ENCODE peak calls at places on chromosomes 13 and 19, in nine cellular contexts. O is pons; L is GM18507; Z is activated CD8-positive, alpha-beta T cell treated with anti-CD3 and anti-CD28 coated beads, Interleukin-2, amount 10 ng/mL, durations not matched to agents 7 days and 5 days; C is breast epithelium; S is activated CD4-positive, alpha-beta T cell treated with anti-CD3 and anti-CD28 coated beads, Interleukin-2, amount 10 ng/mL, durations not matched to agents 7 days and 5 days; E is cerebellar nuclear complex; K is brain pericyte; M is GM23248. Q is an unnamed sample.
A peak's percentile ranks its signal among the peaks of the same experiment; 100 is the strongest.

GRCh38 chr13:77290342-77290741 is 36.6 kb downstream of the MYCBP2 start:
- DNase-seq in O (no peak), L (no peak), Z (no peak), C (no peak), S (no peak), E (no peak), K (no peak), M (no peak), Q (no peak)

GRCh38 chr13:51148952-51149573 is 38.0 kb upstream of the C13orf42 start:
- DNase-seq in O (peak; percentile 81), L (no peak), Z (no peak), C (no peak), S (no peak), E (no peak), K (peak; percentile 32), M (peak; percentile 75), Q (no peak)

GRCh38 chr19:5953680-5954213 is 24.2 kb downstream of the RANBP3 start:
- DNase-seq in O (peak; percentile 58), L (no peak), Z (peak; percentile 43), C (no peak), S (peak; percentile 56), E (no peak), K (no peak), M (peak; percentile 73), Q (no peak)

GRCh38 chr19:33424181-33424580 is 50.7 kb downstream of the CEBPG start:
- DNase-seq in O (no peak), L (no peak), Z (no peak), C (no peak), S (no peak), E (no peak), K (no peak), M (no peak), Q (no peak)

GRCh38 chr19:1125601-1126533 is 22.1 kb downstream of the GPX4 start:
- DNase-seq in O (no peak), L (no peak), Z (no peak), C (no peak), S (no peak), E (no peak), K (peak; percentile 71), M (no peak), Q (no peak)

GRCh38 chr13:90839061-90839460 is 508.4 kb upstream of the MIR17HG start:
- DNase-seq in O (no peak), L (no peak), Z (no peak), C (no peak), S (no peak), E (no peak), K (no peak), M (no peak), Q (no peak)

GRCh38 chr13:80751854-80752253 is 410.9 kb upstream of the SPRY2 start:
- DNase-seq in O (no peak), L (no peak), Z (no peak), C (no peak), S (no peak), E (no peak), K (no peak), M (no peak), Q (no peak)

GRCh38 chr13:112724788-112725345 is 35.0 kb downstream of the ATP11A start:
- DNase-seq in O (no peak), L (no peak), Z (no peak), C (no peak), S (no peak), E (no peak), K (no peak), M (no peak), Q (no peak)

GRCh38 chr13:38180100-38180499 is 169.6 kb upstream of the UFM1 start:
- DNase-seq in O (no peak), L (no peak), Z (no peak), C (no peak), S (no peak), E (no peak), K (no peak), M (peak; percentile 69), Q (no peak)

GRCh38 chr19:13841339-13842293 is 35.3 kb upstream of the NANOS3 start:
- DNase-seq in O (no peak), L (no peak), Z (no peak), C (peak; percentile 84), S (peak; percentile 29), E (no peak), K (no peak), M (peak; percentile 81), Q (no peak)

GRCh38 chr19:40623403-40624239 is 22.5 kb downstream of the LTBP4 start:
- DNase-seq in O (no peak), L (no peak), Z (no peak), C (no peak), S (no peak), E (no peak), K (no peak), M (no peak), Q (no peak)

GRCh38 chr13:113393572-113394503 is 29.9 kb upstream of the GRTP1 start:
- DNase-seq in O (peak; percentile 61), L (peak; percentile 86), Z (peak; percentile 89), C (no peak), S (peak; percentile 83), E (peak; percentile 40), K (no peak), M (peak; percentile 93), Q (peak; percentile 83)

GRCh38 chr13:27258637-27259377 is 7.4 kb downstream of the RPL21 start:
- DNase-seq in O (no peak), L (no peak), Z (no peak), C (no peak), S (no peak), E (no peak), K (no peak), M (peak; percentile 33), Q (no peak)

GRCh38 chr19:17950310-17951150 is 16.4 kb upstream of the KCNN1 start:
- DNase-seq in O (no peak), L (no peak), Z (peak; percentile 46), C (no peak), S (peak; percentile 28), E (no peak), K (no peak), M (peak; percentile 24), Q (peak; percentile 93)

GRCh38 chr19:11141937-11142527 is 13.6 kb downstream of the SPC24 start:
- DNase-seq in O (no peak), L (no peak), Z (no peak), C (no peak), S (no peak), E (no peak), K (no peak), M (no peak), Q (no peak)

GRCh38 chr19:47490847-47491246 is 6.8 kb upstream of the KPTN start:
- DNase-seq in O (no peak), L (no peak), Z (no peak), C (no peak), S (no peak), E (no peak), K (no peak), M (no peak), Q (no peak)

GRCh38 chr13:94544922-94545321 is 51.0 kb downstream of the TGDS start:
- DNase-seq in O (no peak), L (no peak), Z (no peak), C (no peak), S (no peak), E (no peak), K (no peak), M (no peak), Q (no peak)

Q was measured in DMS79.